ENCODE peak calls at places on chromosomes 12 and 14, in seven cellular contexts. Q is astrocyte of the spinal cord, K is aorta, T is astrocyte of the cerebellum, V is HCT116, R is uterus, X is lower leg skin. P is an unnamed sample.

GRCh38 chr14:103562135-103562384 is 397 bp downstream of the BAG5 start:
- DNase-seq in X (no peak), Q (no peak), V (no peak), R (peak; percentile 36), K (peak; percentile 86), T (no peak), P (no peak)

GRCh38 chr14:36105401-36105800 is 71.1 kb downstream of the PTCSC3 start:
- DNase-seq in X (no peak), Q (no peak), K (no peak), V (peak; percentile 40), R (no peak), T (no peak), P (no peak)

GRCh38 chr12:105935981-105936380 is 202.8 kb downstream of the NUAK1 start:
- DNase-seq in R (no peak), X (no peak), V (no peak), K (no peak), Q (peak; percentile 65), T (no peak), P (peak; percentile 31)

GRCh38 chr12:12903642-12904609 is 12.6 kb downstream of the GPRC5A start:
- DNase-seq in Q (no peak), T (no peak), K (peak; percentile 71), V (peak; percentile 85), R (no peak), X (no peak), P (no peak)

GRCh38 chr14:105497671-105498429 is 6.8 kb downstream of the TEDC1 start:
- DNase-seq in R (no peak), V (no peak), K (peak; percentile 77), Q (no peak), X (no peak), T (no peak), P (no peak)

GRCh38 chr12:66129934-66130266 is 650 bp downstream of the LLPH start:
- DNase-seq in V (no peak), T (no peak), R (no peak), Q (peak; percentile 22), K (no peak), X (no peak), P (no peak)

GRCh38 chr12:129304532-129304931 is 451.3 kb downstream of the GLT1D1 start:
- DNase-seq in R (no peak), V (no peak), K (no peak), X (no peak), T (no peak), Q (no peak), P (no peak)

GRCh38 chr12:49705479-49706267 is 1.5 kb downstream of the FMNL3 start:
- DNase-seq in K (peak; percentile 81), T (peak; percentile 53), X (peak; percentile 90), V (no peak), Q (peak; percentile 76), R (peak; percentile 28), P (peak; percentile 55)

GRCh38 chr12:51913071-51914033 is 6.0 kb downstream of the ACVRL1 start:
- DNase-seq in V (no peak), T (no peak), K (peak; percentile 78), X (peak; percentile 84), Q (no peak), R (no peak), P (no peak)

GRCh38 chr14:67749341-67750110 is 47.8 kb downstream of the RDH12 start:
- DNase-seq in R (no peak), K (no peak), T (peak; percentile 15), X (no peak), V (no peak), Q (peak; percentile 3), P (no peak)

GRCh38 chr12:56038022-56038665 is 3.6 kb upstream of the RPS26 start:
- DNase-seq in R (no peak), V (no peak), X (no peak), T (no peak), K (no peak), Q (no peak), P (no peak)

GRCh38 chr12:89707992-89708792 is 446 bp downstream of the ATP2B1 start:
- DNase-seq in V (no peak), R (peak; percentile 34), T (no peak), K (peak; percentile 84), Q (peak; percentile 13), X (peak; percentile 90), P (no peak)

GRCh38 chr12:88957358-88957757 is 377.1 kb upstream of the KITLG start:
- DNase-seq in V (no peak), R (no peak), Q (no peak), T (no peak), X (no peak), K (no peak), P (no peak)

GRCh38 chr14:75262641-75263040 is 16.0 kb upstream of the FOS start:
- DNase-seq in R (no peak), T (no peak), V (no peak), Q (no peak), X (no peak), K (no peak), P (no peak)

GRCh38 chr12:131530041-131530332 is 180.9 kb upstream of the SFSWAP start:
- DNase-seq in R (no peak), V (no peak), Q (no peak), K (no peak), T (no peak), X (no peak), P (no peak)

GRCh38 chr12:2167231-2167630 is 114.4 kb downstream of the CACNA1C start:
- DNase-seq in T (no peak), R (no peak), V (no peak), X (no peak), K (no peak), Q (no peak), P (no peak)

GRCh38 chr14:58082491-58083098 is 69.4 kb downstream of the ARMH4 start:
- DNase-seq in K (no peak), R (no peak), X (no peak), V (peak; percentile 19), T (peak; percentile 89), Q (peak; percentile 90), P (peak; percentile 64)

GRCh38 chr12:77352941-77353340 is 287.6 kb upstream of the E2F7 start:
- DNase-seq in X (no peak), K (no peak), R (no peak), V (no peak), Q (peak; percentile 7), T (no peak), P (no peak)

GRCh38 chr12:124441443-124442190 is 125.8 kb downstream of the NCOR2 start:
- DNase-seq in Q (peak; percentile 97), X (no peak), T (peak; percentile 93), R (no peak), K (peak; percentile 76), V (no peak), P (peak; percentile 64)

GRCh38 chr14:39102265-39102968 is 618 bp downstream of the SEC23A start:
- DNase-seq in X (no peak), Q (peak; percentile 36), K (no peak), R (no peak), T (no peak), V (no peak), P (no peak)

GRCh38 chr14:31556191-31556590 is 5.0 kb upstream of the NUBPL start:
- DNase-seq in T (no peak), X (no peak), K (no peak), Q (no peak), R (no peak), V (no peak), P (no peak)

GRCh38 chr14:75188520-75189267 is 12.3 kb upstream of the TMED10 start:
- DNase-seq in Q (no peak), K (no peak), X (no peak), T (no peak), V (no peak), R (no peak), P (no peak)

GRCh38 chr14:75399819-75400678 is 27.8 kb upstream of the JDP2 start:
- DNase-seq in K (peak; percentile 97), Q (peak; percentile 12), R (peak; percentile 75), X (peak; percentile 98), T (no peak), V (no peak), P (peak; percentile 16)

GRCh38 chr12:103169-103981 is 36.8 kb downstream of the IQSEC3 start:
- DNase-seq in Q (no peak), T (no peak), V (peak; percentile 44), K (no peak), R (no peak), X (no peak), P (no peak)
- H3K4me3 ChIP-seq in Q (no peak overlapping the region), T (no peak overlapping the region), V (no peak overlapping the region), K (no peak overlapping the region), R (no peak overlapping the region), X (no peak overlapping the region), P (no peak overlapping the region)

GRCh38 chr14:89678715-89679220 is 261.7 kb upstream of the FOXN3 start:
- DNase-seq in R (no peak), X (no peak), K (no peak), T (no peak), Q (no peak), V (no peak), P (no peak)
- H3K4me3 ChIP-seq in R (no peak overlapping the region), X (no peak overlapping the region), K (no peak overlapping the region), T (no peak overlapping the region), Q (no peak overlapping the region), V (no peak overlapping the region), P (no peak overlapping the region)

GRCh38 chr12:122230798-122231197 is 4.9 kb upstream of the DIABLO start:
- DNase-seq in X (no peak), T (no peak), Q (no peak), R (no peak), K (no peak), V (no peak), P (no peak)

GRCh38 chr12:122228092-122228491 is 2.2 kb upstream of the DIABLO start:
- DNase-seq in T (no peak), K (no peak), V (no peak), R (no peak), Q (no peak), X (no peak), P (no peak)

GRCh38 chr12:122225683-122226365 is at the start of gene DIABLO:
- DNase-seq in R (peak; percentile 100), V (peak; percentile 97), Q (peak; percentile 100), T (peak; percentile 98), X (peak; percentile 100), K (peak; percentile 100), P (peak; percentile 98)

GRCh38 chr12:122226366-122227222 is 742 bp upstream of the DIABLO start:
- DNase-seq in Q (no peak), T (no peak), V (no peak), X (no peak), R (no peak), K (no peak), P (no peak)

DNA sequence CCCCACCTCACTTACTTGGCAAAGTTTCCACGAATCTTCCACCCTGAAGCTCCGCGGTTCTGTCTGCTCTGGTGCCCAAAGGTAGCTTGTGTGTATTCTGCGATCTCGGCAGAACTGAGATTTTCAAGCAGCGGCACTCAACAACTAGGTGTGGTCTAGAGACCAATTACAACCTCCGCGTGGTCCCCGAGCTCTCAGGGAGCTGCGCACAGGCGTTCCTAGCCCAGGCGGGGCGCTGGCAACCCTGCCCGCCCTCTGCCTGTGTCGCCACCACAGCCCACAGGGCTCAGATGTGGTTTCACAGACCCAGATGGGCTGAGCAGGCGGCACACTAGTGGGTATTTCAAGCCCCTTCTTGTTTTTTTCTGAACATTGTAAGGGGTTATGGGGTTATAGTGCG is 1.5 kb upstream of the DIABLO start:
- DNase-seq in V (no peak), T (no peak), R (no peak), K (no peak), Q (no peak), X (no peak), P (no peak)
- H3K4me3 ChIP-seq in V (no peak overlapping the region), T (no peak overlapping the region), R (no peak overlapping the region), K (no peak overlapping the region), Q (no peak overlapping the region), X (no peak overlapping the region), P (no peak overlapping the region)

DNA sequence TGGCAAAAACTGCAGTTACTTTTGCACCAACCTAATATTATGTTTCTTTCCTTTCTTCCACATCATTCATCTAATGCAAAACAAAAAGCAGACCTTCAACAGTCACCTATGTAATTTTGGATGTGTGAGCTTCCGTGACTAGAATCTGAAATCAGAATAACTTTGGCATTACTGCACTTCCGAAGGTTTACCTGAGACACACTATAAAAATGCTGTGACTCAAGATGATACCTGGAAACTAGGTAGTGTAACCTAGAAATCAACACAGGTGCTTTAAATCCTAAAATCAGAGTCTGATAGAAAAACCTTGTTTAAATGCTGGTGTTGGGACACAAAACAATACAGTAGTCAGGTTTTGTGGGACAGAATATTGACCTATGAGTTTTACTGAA is 2.2 kb downstream of the BTBD7 start:
- DNase-seq in X (no peak), R (no peak), Q (no peak), T (no peak), V (no peak), K (no peak), P (no peak)
- H3K4me3 ChIP-seq in X (no peak overlapping the region), R (no peak overlapping the region), Q (no peak overlapping the region), T (no peak overlapping the region), V (no peak overlapping the region), K (no peak overlapping the region), P (no peak overlapping the region)

P was measured in skeletal muscle cell.